ENCODE peak calls at places on chromosomes 11 and 22, in seven cellular contexts. N, X, O, P, Q, A and K are unnamed samples.

GRCh38 chr22:49012695-49013094 is 815.0 kb downstream of the BRD1 start:
- DNase-seq in N (no peak), X (no peak), O (no peak), P (no peak), Q (peak), A (no peak), K (no peak)

GRCh38 chr11:17764446-17765218 is 30.1 kb downstream of the KCNC1 start:
- DNase-seq in N (no peak), X (no peak), O (no peak), P (no peak), Q (peak), A (no peak), K (no peak)

GRCh38 chr22:35835998-35836691 is 118.5 kb downstream of the APOL5 start:
- DNase-seq in N (no peak), X (peak), O (peak), P (no peak), Q (peak), A (peak), K (peak)

GRCh38 chr11:66547662-66548009 is 933 bp downstream of the ACTN3 start:
- DNase-seq in N (no peak), X (no peak), O (no peak), P (no peak), Q (no peak), A (no peak), K (no peak)

GRCh38 chr22:50258361-50259292 is 2.9 kb downstream of the MAPK12 start:
- DNase-seq in N (no peak), X (no peak), O (no peak), P (no peak), Q (no peak), A (no peak), K (no peak)

GRCh38 chr11:12361650-12362049 is 15.7 kb upstream of the PARVA start:
- DNase-seq in N (no peak), X (no peak), O (no peak), P (no peak), Q (no peak), A (no peak), K (no peak)

GRCh38 chr11:86737752-86738151 is 62.6 kb upstream of the PRSS23 start:
- DNase-seq in N (no peak), X (no peak), O (no peak), P (no peak), Q (no peak), A (no peak), K (no peak)

GRCh38 chr11:86523738-86524602 is 148.4 kb downstream of the ME3 start:
- DNase-seq in N (no peak), X (peak), O (no peak), P (no peak), Q (no peak), A (peak), K (peak)

GRCh38 chr11:77503006-77503405 is 29.1 kb upstream of the PAK1 start:
- DNase-seq in N (no peak), X (no peak), O (peak), P (no peak), Q (peak), A (no peak), K (no peak)

GRCh38 chr11:114316980-114317675 is 20.9 kb downstream of the NNMT start:
- DNase-seq in N (no peak), X (no peak), O (no peak), P (no peak), Q (no peak), A (no peak), K (no peak)

GRCh38 chr11:88246680-88247079 is 71.4 kb upstream of the RAB38 start:
- DNase-seq in N (no peak), X (no peak), O (no peak), P (no peak), Q (no peak), A (no peak), K (no peak)

GRCh38 chr22:47030143-47030641 is 267.7 kb downstream of the TBC1D22A start:
- DNase-seq in N (no peak), X (no peak), O (no peak), P (no peak), Q (no peak), A (no peak), K (no peak)

GRCh38 chr11:34647532-34647931 is 26.6 kb downstream of the EHF start:
- DNase-seq in N (no peak), X (no peak), O (no peak), P (no peak), Q (no peak), A (no peak), K (no peak)

GRCh38 chr11:65899356-65900124 is 648 bp downstream of the FOSL1 start:
- DNase-seq in N (no peak), X (no peak), O (peak), P (no peak), Q (peak), A (peak), K (no peak)

GRCh38 chr11:118820412-118821357 is 29.7 kb upstream of the DDX6 start:
- DNase-seq in N (peak), X (peak), O (no peak), P (no peak), Q (peak), A (no peak), K (peak)

GRCh38 chr11:66411323-66411722 is 9.5 kb upstream of the NPAS4 start:
- DNase-seq in N (no peak), X (no peak), O (no peak), P (no peak), Q (no peak), A (no peak), K (no peak)

GRCh38 chr11:80103149-80103859 is 662.5 kb upstream of the TENM4 start:
- DNase-seq in N (no peak), X (no peak), O (no peak), P (no peak), Q (no peak), A (peak), K (no peak)

GRCh38 chr11:110778351-110778750 is 66.1 kb upstream of the ARHGAP20 start:
- DNase-seq in N (no peak), X (no peak), O (no peak), P (no peak), Q (no peak), A (no peak), K (no peak)

GRCh38 chr11:13160745-13161144 is 116.8 kb upstream of the BMAL1 start:
- DNase-seq in N (no peak), X (no peak), O (no peak), P (no peak), Q (no peak), A (no peak), K (no peak)

GRCh38 chr11:95816037-95816436 is 25.7 kb downstream of the CEP57 start:
- DNase-seq in N (no peak), X (no peak), O (no peak), P (no peak), Q (no peak), A (no peak), K (no peak)

GRCh38 chr11:111539426-111540113 is 950 bp upstream of the LAYN start:
- DNase-seq in N (no peak), X (no peak), O (no peak), P (no peak), Q (no peak), A (no peak), K (no peak)

GRCh38 chr11:78808903-78809302 is 234.2 kb upstream of the NARS2 start:
- DNase-seq in N (no peak), X (no peak), O (no peak), P (no peak), Q (no peak), A (no peak), K (no peak)

GRCh38 chr11:114085965-114086364 is 26.5 kb downstream of the ZBTB16 start:
- DNase-seq in N (no peak), X (no peak), O (no peak), P (no peak), Q (no peak), A (no peak), K (peak)

GRCh38 chr11:96037267-96037990 is 113.5 kb upstream of the MTMR2 start:
- DNase-seq in N (no peak), X (no peak), O (no peak), P (no peak), Q (no peak), A (no peak), K (no peak)

GRCh38 chr22:21444701-21445436 is 22.3 kb upstream of the TMEM191C start:
- DNase-seq in N (no peak), X (no peak), O (no peak), P (no peak), Q (no peak), A (no peak), K (no peak)

GRCh38 chr11:45662665-45663485 is 2.5 kb downstream of the CHST1 start:
- DNase-seq in N (no peak), X (no peak), O (peak), P (no peak), Q (peak), A (peak), K (no peak)

GRCh38 chr22:26585104-26585790 is 4.7 kb downstream of the TPST2 start:
- DNase-seq in N (no peak), X (no peak), O (peak), P (no peak), Q (peak), A (no peak), K (no peak)

GRCh38 chr11:69014084-69014935 is 1.3 kb upstream of the MRGPRF start:
- DNase-seq in N (no peak), X (no peak), O (no peak), P (no peak), Q (peak), A (peak), K (no peak)

GRCh38 chr22:19632671-19633148 is 81.6 kb upstream of the SEPTIN5 start:
- DNase-seq in N (no peak), X (no peak), O (no peak), P (no peak), Q (peak), A (no peak), K (no peak)

GRCh38 chr11:92658733-92659132 is 310.7 kb upstream of the MTNR1B start:
- DNase-seq in N (no peak), X (no peak), O (no peak), P (no peak), Q (no peak), A (no peak), K (no peak)

GRCh38 chr11:70445605-70446004 is 47.3 kb downstream of the CTTN start:
- DNase-seq in N (no peak), X (no peak), O (no peak), P (no peak), Q (no peak), A (no peak), K (no peak)

GRCh38 chr11:86519064-86519911 is 144.6 kb downstream of the CCDC81 start:
- DNase-seq in N (no peak), X (no peak), O (peak), P (no peak), Q (no peak), A (no peak), K (no peak)

GRCh38 chr11:93329936-93330445 is 551 bp upstream of the DEUP1 start:
- DNase-seq in N (no peak), X (no peak), O (peak), P (no peak), Q (peak), A (no peak), K (no peak)

GRCh38 chr11:94730153-94730552 is 38.0 kb upstream of the AMOTL1 start:
- DNase-seq in N (no peak), X (no peak), O (no peak), P (no peak), Q (no peak), A (no peak), K (no peak)

GRCh38 chr11:95922536-95923440 is 1.1 kb downstream of the MTMR2 start:
- DNase-seq in N (no peak), X (no peak), O (peak), P (no peak), Q (no peak), A (no peak), K (peak)

GRCh38 chr11:501001-501682 is 5.9 kb downstream of the RNH1 start:
- DNase-seq in N (no peak), X (no peak), O (no peak), P (no peak), Q (no peak), A (no peak), K (no peak)

GRCh38 chr11:498297-499181 is 8.5 kb downstream of the RNH1 start:
- DNase-seq in N (no peak), X (no peak), O (no peak), P (no peak), Q (peak), A (no peak), K (no peak)

GRCh38 chr11:497565-498296 is 9.3 kb downstream of the RNH1 start:
- DNase-seq in N (no peak), X (no peak), O (no peak), P (no peak), Q (no peak), A (no peak), K (no peak)

GRCh38 chr11:501683-502287 is 5.3 kb downstream of the RNH1 start:
- DNase-seq in N (no peak), X (no peak), O (no peak), P (no peak), Q (no peak), A (no peak), K (no peak)

DNA sequence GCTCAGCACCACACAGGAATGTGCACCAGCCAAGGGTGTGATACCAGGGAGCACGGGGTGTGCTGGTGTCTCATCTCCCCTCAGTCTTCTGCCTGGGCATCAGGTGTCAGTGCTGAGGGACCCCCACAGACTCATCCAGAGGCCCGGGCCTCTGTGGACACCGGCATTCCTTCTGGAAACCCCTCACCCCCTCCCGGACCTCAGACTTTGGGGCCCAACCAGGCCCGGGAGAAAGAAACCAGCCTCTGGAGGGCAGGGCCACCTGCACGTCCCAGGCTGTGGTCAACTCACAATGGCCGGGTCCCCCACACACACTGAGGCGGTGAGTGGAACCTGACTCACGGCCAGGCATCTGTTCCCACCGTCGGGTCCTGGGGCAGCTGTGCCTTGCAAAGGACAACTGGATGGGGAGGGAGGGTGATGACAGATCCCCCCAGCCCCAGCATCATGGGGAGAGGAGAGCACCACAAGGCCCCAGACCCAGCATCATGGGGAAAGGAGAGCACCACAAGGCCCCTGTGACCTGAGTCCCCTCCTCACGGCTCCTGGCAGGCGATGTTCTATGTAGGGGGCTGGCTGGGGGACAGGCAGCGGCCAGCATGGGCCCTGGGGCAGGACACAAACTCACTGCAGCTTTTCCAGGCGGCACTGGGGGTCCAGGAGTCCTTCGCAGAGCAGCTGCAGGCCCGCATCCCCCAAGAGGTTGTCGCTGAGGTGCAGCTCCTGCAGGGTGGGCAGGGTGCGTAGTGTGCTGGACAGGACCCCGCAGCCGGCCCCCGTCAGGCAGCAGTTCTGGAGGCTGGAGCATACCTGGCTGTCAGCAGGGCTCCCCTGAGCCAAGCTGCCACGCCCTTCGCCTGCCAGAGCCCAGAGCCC is 7.6 kb downstream of the RNH1 start:
- DNase-seq in N (no peak), X (no peak), O (no peak), P (no peak), Q (no peak), A (no peak), K (no peak)
- TF ChIP-seq JUND in N (no peak), X (no peak), O (no peak), P (no peak), Q (no peak), A (no peak), K (no peak)

GRCh38 chr11:128786507-128786906 is 80.6 kb downstream of the KCNJ1 start:
- DNase-seq in N (no peak), X (no peak), O (no peak), P (no peak), Q (no peak), A (no peak), K (no peak)

GRCh38 chr11:128779036-128779435 is 85.2 kb downstream of the FLI1 start:
- DNase-seq in N (no peak), X (no peak), O (no peak), P (no peak), Q (no peak), A (no peak), K (no peak)

GRCh38 chr11:128789497-128790080 is 77.5 kb downstream of the KCNJ1 start:
- DNase-seq in N (no peak), X (no peak), O (no peak), P (no peak), Q (no peak), A (no peak), K (no peak)

GRCh38 chr11:128783513-128783912 is 83.6 kb downstream of the KCNJ1 start:
- DNase-seq in N (no peak), X (no peak), O (no peak), P (no peak), Q (no peak), A (no peak), K (no peak)

DNA sequence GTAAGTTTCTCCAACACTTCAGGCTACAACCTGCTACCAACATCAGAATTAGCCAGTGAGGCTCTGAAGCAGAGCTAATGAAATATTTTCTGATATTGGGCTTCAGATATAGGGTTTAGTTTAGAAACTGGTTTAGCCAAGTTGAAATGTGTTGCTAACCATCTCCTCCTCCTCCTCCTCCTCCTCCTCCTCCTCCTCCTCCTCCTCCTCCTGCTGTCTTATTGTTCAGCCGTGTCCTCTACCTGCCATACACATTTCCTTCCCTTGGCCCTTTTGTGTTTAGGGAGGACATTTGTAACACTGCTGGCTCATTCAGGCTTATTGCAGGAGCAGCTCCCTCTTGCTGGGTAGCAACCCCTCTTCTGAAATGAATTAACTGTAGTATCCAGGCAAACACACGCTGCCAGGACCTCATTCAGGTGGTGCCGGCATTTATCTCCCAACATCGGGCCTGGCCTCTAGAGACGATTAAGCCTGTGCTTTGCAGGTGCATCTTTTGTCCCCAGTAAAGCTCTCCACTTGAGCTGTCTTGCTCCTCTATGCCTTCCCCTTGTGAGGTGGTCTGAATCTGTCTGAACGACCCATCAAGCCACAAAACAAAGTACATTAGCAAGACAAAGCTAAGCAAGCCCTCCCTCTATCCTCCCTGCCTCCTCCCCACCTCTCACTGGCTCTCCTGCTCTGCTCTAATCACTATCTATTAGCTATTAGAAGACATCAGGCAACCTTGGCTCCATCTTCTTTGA is 82.9 kb downstream of the KCNJ1 start:
- DNase-seq in N (no peak), X (no peak), O (no peak), P (peak), Q (no peak), A (no peak), K (no peak)
- TF ChIP-seq JUND in N (no peak), X (no peak), O (no peak), P (no peak), Q (no peak), A (no peak), K (no peak)

GRCh38 chr22:11253000-11253511 is 4274.9 kb upstream of the OR11H1 start:
- DNase-seq in N (no peak), X (no peak), O (no peak), P (no peak), Q (no peak), A (no peak), K (no peak)
- TF ChIP-seq JUND in N (no peak), X (no peak), O (no peak), P (no peak), Q (no peak), A (no peak), K (no peak)

GRCh38 chr11:6327806-6328205 is 7.5 kb upstream of the CAVIN3 start:
- DNase-seq in N (no peak), X (no peak), O (no peak), P (no peak), Q (no peak), A (no peak), K (no peak)

GRCh38 chr11:6332066-6332465 is 11.8 kb upstream of the CAVIN3 start:
- DNase-seq in N (no peak), X (no peak), O (no peak), P (no peak), Q (no peak), A (no peak), K (no peak)

GRCh38 chr11:6326303-6326702 is 6.0 kb upstream of the CAVIN3 start:
- DNase-seq in N (no peak), X (no peak), O (no peak), P (no peak), Q (no peak), A (no peak), K (no peak)

GRCh38 chr11:6326980-6327379 is 6.7 kb upstream of the CAVIN3 start:
- DNase-seq in N (no peak), X (no peak), O (no peak), P (no peak), Q (no peak), A (no peak), K (no peak)

DNA sequence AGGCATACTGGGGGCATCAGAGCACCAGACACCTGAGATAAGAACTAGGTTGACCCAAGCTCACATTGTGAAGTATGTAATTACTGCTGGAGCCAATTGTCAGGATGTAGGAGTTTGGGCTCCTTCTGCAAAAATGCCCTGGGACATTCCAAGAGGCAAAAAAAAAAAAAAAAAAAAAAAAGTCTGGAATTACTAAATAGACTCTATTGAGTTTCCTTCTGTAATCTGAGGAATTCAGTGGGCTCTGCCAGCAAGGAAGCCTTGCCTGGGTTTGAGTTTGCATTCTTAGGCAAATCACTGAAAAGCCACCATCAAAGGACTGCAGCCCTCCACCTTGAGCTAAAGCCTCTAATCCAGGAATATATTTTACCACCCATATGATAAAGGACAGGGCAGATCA is 8.0 kb upstream of the CAVIN3 start:
- DNase-seq in N (no peak), X (no peak), O (no peak), P (no peak), Q (no peak), A (no peak), K (no peak)
- TF ChIP-seq JUND in N (no peak), X (no peak), O (no peak), P (no peak), Q (no peak), A (no peak), K (no peak)

GRCh38 chr11:57224537-57224936 is 12.5 kb downstream of the APLNR start:
- DNase-seq in N (no peak), X (no peak), O (no peak), P (no peak), Q (no peak), A (no peak), K (no peak)
- TF ChIP-seq JUND in N (no peak), X (no peak), O (no peak), P (no peak), Q (no peak), A (no peak), K (no peak)

DNA sequence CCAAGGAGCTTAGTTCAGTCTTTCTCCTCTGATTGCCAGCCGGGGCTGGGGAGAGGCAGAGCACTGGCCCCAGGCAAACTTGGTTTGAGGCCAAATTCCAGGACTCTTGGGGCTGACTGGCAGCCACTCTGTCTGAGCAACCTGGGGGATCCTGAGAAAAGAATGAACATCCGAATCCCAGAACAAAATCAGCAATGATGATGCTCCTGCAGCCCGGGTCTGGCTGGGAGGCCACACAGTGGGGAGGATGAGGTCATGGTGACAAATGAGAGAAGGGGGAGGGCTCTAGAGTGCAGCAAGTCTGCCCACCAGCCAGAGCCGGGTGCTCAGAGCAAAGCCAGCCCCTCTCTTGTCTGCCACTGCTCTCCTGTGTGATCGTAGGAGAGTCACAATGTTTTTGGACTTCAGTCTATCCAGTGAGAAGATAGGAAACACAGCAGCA is 71.8 kb upstream of the PAX6 start:
- DNase-seq in N (no peak), X (no peak), O (no peak), P (peak), Q (no peak), A (no peak), K (peak)
- TF ChIP-seq JUND in N (no peak), X (no peak), O (no peak), P (peak), Q (no peak), A (no peak), K (no peak)